ENCODE peak calls at places on chromosomes 16 and 17, in five cellular contexts. One of them, this sample, is unnamed.
A peak's percentile ranks its signal among the peaks of the same experiment; 100 is the strongest.

GRCh38 chr16:87661561-87661960 is 59.3 kb downstream of the JPH3 start:
- DNase-seq in body of pancreas: no peak
- DNase-seq in nephron progenitor cell: peak; percentile 89
- DNase-seq in tibial nerve: no peak
- DNase-seq in fibroblast of mammary gland: peak; percentile 36
- DNase-seq in this sample: peak; percentile 53

GRCh38 chr16:53131363-53132071 is 76.7 kb downstream of the CHD9 start:
- DNase-seq in body of pancreas: peak; percentile 63
- DNase-seq in nephron progenitor cell: peak; percentile 65
- DNase-seq in tibial nerve: peak; percentile 39
- DNase-seq in fibroblast of mammary gland: peak; percentile 55
- DNase-seq in this sample: peak; percentile 56

GRCh38 chr17:34487616-34488015 is 91.8 kb upstream of the TMEM132E start:
- DNase-seq in body of pancreas: no peak
- DNase-seq in nephron progenitor cell: peak; percentile 29
- DNase-seq in tibial nerve: no peak
- DNase-seq in fibroblast of mammary gland: no peak
- DNase-seq in this sample: no peak

GRCh38 chr16:69535123-69536050 is 30.4 kb upstream of the NFAT5 start:
- DNase-seq in body of pancreas: no peak
- DNase-seq in nephron progenitor cell: no peak
- DNase-seq in tibial nerve: no peak
- DNase-seq in fibroblast of mammary gland: peak; percentile 55
- DNase-seq in this sample: no peak

GRCh38 chr17:4332296-4332970 is 34.0 kb downstream of the UBE2G1 start:
- DNase-seq in body of pancreas: no peak
- DNase-seq in nephron progenitor cell: no peak
- DNase-seq in tibial nerve: no peak
- DNase-seq in fibroblast of mammary gland: no peak
- DNase-seq in this sample: no peak

GRCh38 chr17:75722542-75723095 is 1.4 kb downstream of the ITGB4 start:
- DNase-seq in body of pancreas: no peak
- DNase-seq in nephron progenitor cell: no peak
- DNase-seq in tibial nerve: no peak
- DNase-seq in fibroblast of mammary gland: no peak
- DNase-seq in this sample: no peak

GRCh38 chr17:63024716-63025115 is 58.7 kb downstream of the TANC2 start:
- DNase-seq in body of pancreas: no peak
- DNase-seq in nephron progenitor cell: no peak
- DNase-seq in tibial nerve: no peak
- DNase-seq in fibroblast of mammary gland: peak; percentile 51
- DNase-seq in this sample: no peak

GRCh38 chr17:27586203-27586701 is 44.7 kb upstream of the LGALS9 start:
- DNase-seq in body of pancreas: no peak
- DNase-seq in nephron progenitor cell: no peak
- DNase-seq in tibial nerve: no peak
- DNase-seq in fibroblast of mammary gland: peak; percentile 56
- DNase-seq in this sample: no peak

DNA sequence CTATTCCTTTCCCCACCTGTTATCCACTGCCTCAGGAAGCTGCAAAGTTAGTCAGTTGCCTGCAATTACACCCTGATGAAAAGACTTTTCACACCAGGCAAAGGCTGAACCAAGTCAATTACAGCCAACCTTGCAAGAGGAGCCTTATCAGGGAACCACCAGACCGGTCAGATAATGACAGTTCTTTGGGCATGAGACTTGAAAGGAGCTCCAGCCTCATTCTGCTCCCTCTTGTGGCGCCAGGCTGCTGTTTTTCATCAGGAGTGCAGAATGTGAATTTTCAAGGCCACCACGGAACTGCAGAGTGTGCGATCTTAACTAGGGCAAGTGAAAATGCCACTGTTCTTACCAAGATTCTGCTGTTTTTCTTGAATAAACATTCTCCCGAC is 22.5 kb downstream of the DNAI2 start:
- DNase-seq in body of pancreas: peak; percentile 61
- DNase-seq in nephron progenitor cell: peak; percentile 48
- DNase-seq in tibial nerve: peak; percentile 43
- DNase-seq in fibroblast of mammary gland: peak; percentile 53
- DNase-seq in this sample: peak; percentile 51
- TF ChIP-seq CTCF in body of pancreas: peak; percentile 61
- TF ChIP-seq CTCF in nephron progenitor cell: peak; percentile 51
- TF ChIP-seq CTCF in tibial nerve: peak; percentile 74
- TF ChIP-seq CTCF in fibroblast of mammary gland: peak; percentile 63
- TF ChIP-seq CTCF in this sample: peak; percentile 30

DNA sequence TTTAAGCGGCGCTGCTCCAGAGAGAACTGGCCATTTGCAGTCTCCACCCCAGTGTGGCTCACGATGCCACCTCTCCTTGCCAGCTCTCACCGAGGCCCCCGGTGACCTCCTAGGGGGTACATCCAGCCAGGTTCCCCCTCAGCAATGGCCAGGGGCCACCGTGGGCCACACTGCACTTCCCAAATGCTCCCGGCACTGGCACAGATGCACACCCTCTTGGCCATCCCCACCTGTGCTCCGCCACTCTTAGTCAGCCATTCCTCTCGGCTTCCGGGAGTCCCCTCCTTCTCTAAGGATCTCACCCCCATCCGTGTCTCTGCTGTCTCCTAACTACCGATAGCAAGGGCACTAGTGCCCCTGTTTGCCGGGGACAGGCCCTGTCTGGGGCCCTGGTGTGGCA is 25.8 kb downstream of the MLYCD start:
- DNase-seq in body of pancreas: no peak
- DNase-seq in nephron progenitor cell: no peak
- DNase-seq in tibial nerve: no peak
- DNase-seq in fibroblast of mammary gland: no peak
- DNase-seq in this sample: no peak
- TF ChIP-seq CTCF in body of pancreas: no peak
- TF ChIP-seq CTCF in nephron progenitor cell: no peak
- TF ChIP-seq CTCF in tibial nerve: no peak
- TF ChIP-seq CTCF in fibroblast of mammary gland: no peak
- TF ChIP-seq CTCF in this sample: no peak

GRCh38 chr16:27781195-27781524 is 231.2 kb downstream of the KATNIP start:
- DNase-seq in body of pancreas: no peak
- DNase-seq in nephron progenitor cell: no peak
- DNase-seq in tibial nerve: no peak
- DNase-seq in fibroblast of mammary gland: peak; percentile 7
- DNase-seq in this sample: no peak

GRCh38 chr16:27784351-27785306 is 234.7 kb downstream of the KATNIP start:
- DNase-seq in body of pancreas: no peak
- DNase-seq in nephron progenitor cell: peak; percentile 31
- DNase-seq in tibial nerve: no peak
- DNase-seq in fibroblast of mammary gland: no peak
- DNase-seq in this sample: no peak

GRCh38 chr16:27780468-27781194 is 230.7 kb downstream of the KATNIP start:
- DNase-seq in body of pancreas: no peak
- DNase-seq in nephron progenitor cell: no peak
- DNase-seq in tibial nerve: no peak
- DNase-seq in fibroblast of mammary gland: peak; percentile 26
- DNase-seq in this sample: no peak

GRCh38 chr16:27779719-27780161 is 229.8 kb downstream of the KATNIP start:
- DNase-seq in body of pancreas: no peak
- DNase-seq in nephron progenitor cell: peak; percentile 71
- DNase-seq in tibial nerve: peak; percentile 26
- DNase-seq in fibroblast of mammary gland: peak; percentile 61
- DNase-seq in this sample: no peak

DNA sequence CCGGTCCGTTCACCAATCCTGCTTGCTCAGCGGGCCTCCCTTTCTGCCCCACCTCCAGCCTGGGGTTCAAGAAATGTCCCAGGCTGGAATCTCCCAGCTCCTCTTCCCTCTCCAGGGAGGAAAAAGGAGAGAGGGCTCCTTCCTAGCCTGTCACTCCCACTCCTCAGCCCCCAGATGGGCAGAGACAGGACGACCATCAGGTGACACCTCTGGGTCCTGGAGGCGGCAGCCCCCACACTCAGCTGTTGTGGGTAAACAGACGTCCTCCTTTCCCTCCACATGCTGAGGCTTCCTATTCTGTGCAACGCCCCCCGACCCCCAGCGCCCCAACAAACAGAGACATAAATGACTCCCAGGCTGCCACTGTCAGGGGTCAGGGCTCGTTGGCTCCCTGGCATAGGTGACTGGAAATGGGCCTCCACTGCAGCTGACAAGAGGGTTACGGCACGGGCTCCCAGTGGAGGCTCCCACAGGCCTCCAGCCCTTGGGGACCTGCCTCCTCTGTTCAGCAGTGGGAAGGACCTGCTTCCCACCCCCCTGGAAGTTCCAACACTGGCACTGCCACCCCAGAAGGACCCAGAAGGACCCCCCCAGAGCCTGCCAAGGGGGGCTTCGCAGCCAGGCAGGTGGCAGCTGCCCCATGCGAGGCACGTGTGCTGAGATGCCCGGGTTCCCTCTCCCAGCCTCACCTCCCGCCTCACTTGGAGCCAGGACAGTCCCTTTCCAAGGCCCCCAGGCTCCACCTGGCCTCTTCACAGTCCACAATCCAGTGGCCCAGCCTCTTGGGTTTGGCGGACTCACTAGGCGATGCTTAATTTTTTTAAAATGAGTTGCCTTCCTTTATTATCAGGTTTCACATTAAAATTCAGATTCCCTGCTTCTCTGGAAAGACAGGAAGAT is 232.3 kb downstream of the KATNIP start:
- DNase-seq in body of pancreas: no peak
- DNase-seq in nephron progenitor cell: no peak
- DNase-seq in tibial nerve: no peak
- DNase-seq in fibroblast of mammary gland: no peak
- DNase-seq in this sample: no peak
- TF ChIP-seq CTCF in body of pancreas: no peak
- TF ChIP-seq CTCF in nephron progenitor cell: no peak
- TF ChIP-seq CTCF in tibial nerve: no peak
- TF ChIP-seq CTCF in fibroblast of mammary gland: no peak
- TF ChIP-seq CTCF in this sample: no peak

GRCh38 chr16:19523559-19524355 is at the start of gene CCP110:
- DNase-seq in body of pancreas: peak; percentile 96
- DNase-seq in nephron progenitor cell: peak; percentile 90
- DNase-seq in tibial nerve: peak; percentile 93
- DNase-seq in fibroblast of mammary gland: peak; percentile 95
- DNase-seq in this sample: peak; percentile 98

GRCh38 chr16:19520861-19521331 is 1.0 kb downstream of the GDE1 start:
- DNase-seq in body of pancreas: no peak
- DNase-seq in nephron progenitor cell: no peak
- DNase-seq in tibial nerve: no peak
- DNase-seq in fibroblast of mammary gland: peak; percentile 74
- DNase-seq in this sample: peak; percentile 48

GRCh38 chr16:19523184-19523558 is 571 bp upstream of the CCP110 start:
- DNase-seq in body of pancreas: no peak
- DNase-seq in nephron progenitor cell: no peak
- DNase-seq in tibial nerve: no peak
- DNase-seq in fibroblast of mammary gland: no peak
- DNase-seq in this sample: no peak

GRCh38 chr16:19522369-19523159 is 666 bp upstream of the GDE1 start:
- DNase-seq in body of pancreas: no peak
- DNase-seq in nephron progenitor cell: no peak
- DNase-seq in tibial nerve: no peak
- DNase-seq in fibroblast of mammary gland: no peak
- DNase-seq in this sample: no peak

GRCh38 chr16:19521471-19522368 is at the start of gene GDE1:
- DNase-seq in body of pancreas: peak; percentile 92
- DNase-seq in nephron progenitor cell: peak; percentile 98
- DNase-seq in tibial nerve: peak; percentile 92
- DNase-seq in fibroblast of mammary gland: peak; percentile 82
- DNase-seq in this sample: peak; percentile 97
- TF ChIP-seq CTCF in body of pancreas: peak; percentile 16
- TF ChIP-seq CTCF in nephron progenitor cell: no peak
- TF ChIP-seq CTCF in tibial nerve: peak; percentile 16
- TF ChIP-seq CTCF in fibroblast of mammary gland: peak; percentile 25
- TF ChIP-seq CTCF in this sample: no peak

DNA sequence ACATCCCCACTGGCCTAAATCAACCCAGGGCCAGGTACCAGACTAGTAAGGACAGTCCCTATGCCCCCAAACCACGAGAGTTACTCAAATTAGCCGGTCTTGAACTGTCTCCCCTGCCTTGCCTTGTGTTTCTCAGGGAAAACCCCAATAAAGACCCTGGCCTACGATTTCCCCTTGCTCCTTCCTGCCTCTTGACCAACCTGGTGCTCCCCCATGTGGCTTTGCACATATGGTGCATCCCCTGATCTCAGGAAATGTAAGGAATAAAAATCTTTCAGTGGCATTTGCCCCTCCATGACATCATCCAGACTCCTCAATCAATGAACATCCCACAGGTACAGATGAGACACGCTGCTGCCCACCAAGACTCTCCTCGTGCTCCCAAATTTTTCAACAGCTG is 87.9 kb downstream of the ZNF18 start:
- DNase-seq in body of pancreas: no peak
- DNase-seq in nephron progenitor cell: peak; percentile 6
- DNase-seq in tibial nerve: no peak
- DNase-seq in fibroblast of mammary gland: no peak
- DNase-seq in this sample: no peak
- TF ChIP-seq CTCF in body of pancreas: no peak
- TF ChIP-seq CTCF in nephron progenitor cell: peak; percentile 28
- TF ChIP-seq CTCF in tibial nerve: no peak
- TF ChIP-seq CTCF in fibroblast of mammary gland: no peak
- TF ChIP-seq CTCF in this sample: no peak

GRCh38 chr16:58515125-58515870 is at the start of gene SETD6:
- DNase-seq in body of pancreas: peak; percentile 90
- DNase-seq in nephron progenitor cell: peak; percentile 94
- DNase-seq in tibial nerve: peak; percentile 70
- DNase-seq in fibroblast of mammary gland: peak; percentile 87
- DNase-seq in this sample: peak; percentile 94
- TF ChIP-seq CTCF in body of pancreas: peak; percentile 44
- TF ChIP-seq CTCF in nephron progenitor cell: no peak
- TF ChIP-seq CTCF in tibial nerve: peak; percentile 38
- TF ChIP-seq CTCF in fibroblast of mammary gland: no peak
- TF ChIP-seq CTCF in this sample: peak; percentile 66

GRCh38 chr17:81480140-81480917 is 32.3 kb downstream of the ACTG1 start:
- DNase-seq in body of pancreas: no peak
- DNase-seq in nephron progenitor cell: no peak
- DNase-seq in tibial nerve: peak; percentile 36
- DNase-seq in fibroblast of mammary gland: peak; percentile 86
- DNase-seq in this sample: no peak
- TF ChIP-seq CTCF in body of pancreas: no peak
- TF ChIP-seq CTCF in nephron progenitor cell: no peak
- TF ChIP-seq CTCF in tibial nerve: no peak
- TF ChIP-seq CTCF in fibroblast of mammary gland: peak; percentile 11
- TF ChIP-seq CTCF in this sample: no peak

GRCh38 chr16:82108774-82109173 is 61.2 kb downstream of the MPHOSPH6 start:
- DNase-seq in body of pancreas: no peak
- DNase-seq in nephron progenitor cell: no peak
- DNase-seq in tibial nerve: no peak
- DNase-seq in fibroblast of mammary gland: no peak
- DNase-seq in this sample: no peak
- TF ChIP-seq CTCF in body of pancreas: no peak
- TF ChIP-seq CTCF in nephron progenitor cell: no peak
- TF ChIP-seq CTCF in tibial nerve: no peak
- TF ChIP-seq CTCF in fibroblast of mammary gland: no peak
- TF ChIP-seq CTCF in this sample: no peak

This sample was measured in Calu3.